ENCODE peak calls at places on chromosomes 1 and 21, in ten cellular contexts. W is AG09319; R is amniotic stem cell; A is left lobe of liver; T is heart left ventricle; L is endothelial cell of umbilical vein; K is NCI-H1105; Y is left lung; F is kidney epithelial cell; I is CD8-positive, alpha-beta memory T cell. Z is an unnamed sample.

GRCh38 chr21:46285206-46285661 is at the start of gene MCM3AP:
- DNase-seq in Y (no peak), W (no peak), F (no peak), A (no peak), K (no peak), R (no peak), L (no peak), T (no peak), I (no peak), Z (no peak)

GRCh38 chr1:113792986-113793385 is 19.3 kb downstream of the RSBN1 start:
- DNase-seq in W (no peak), K (no peak), Y (no peak), R (no peak), L (no peak), T (no peak), A (no peak), F (no peak), I (no peak), Z (no peak)

GRCh38 chr1:77283701-77284425 is 2.0 kb downstream of the AK5 start:
- DNase-seq in I (no peak), F (no peak), W (no peak), Y (no peak), K (no peak), R (no peak), A (no peak), L (peak), T (no peak), Z (no peak)

GRCh38 chr1:180343931-180344406 is 113.9 kb downstream of the LHX4 start:
- DNase-seq in Y (no peak), K (peak), T (no peak), F (no peak), L (peak), R (no peak), I (no peak), W (no peak), A (no peak), Z (peak)

GRCh38 chr21:18142639-18143038 is 102.0 kb upstream of the CHODL start:
- DNase-seq in T (no peak), K (peak), I (no peak), A (no peak), Y (no peak), L (no peak), F (no peak), W (no peak), R (no peak), Z (no peak)

GRCh38 chr1:6165441-6165985 is 14.6 kb downstream of the CHD5 start:
- DNase-seq in W (no peak), I (no peak), K (no peak), T (peak), L (no peak), A (no peak), R (no peak), Y (peak), F (no peak), Z (no peak)

GRCh38 chr1:52673513-52673912 is 24.6 kb downstream of the COA7 start:
- DNase-seq in I (no peak), Y (no peak), W (no peak), L (no peak), A (no peak), K (no peak), T (no peak), F (no peak), R (no peak), Z (no peak)

GRCh38 chr1:116909511-116910378 is at the start of gene PTGFRN:
- DNase-seq in R (peak), F (no peak), W (peak), I (no peak), L (peak), A (peak), K (peak), T (peak), Y (peak), Z (no peak)

GRCh38 chr1:78619446-78619802 is 824 bp upstream of the IFI44L start:
- DNase-seq in F (no peak), A (no peak), Y (no peak), R (no peak), T (no peak), I (no peak), W (no peak), K (no peak), L (no peak), Z (no peak)

GRCh38 chr1:118921994-118922393 is 66.1 kb downstream of the TBX15 start:
- DNase-seq in T (no peak), K (no peak), F (no peak), Y (no peak), R (no peak), I (no peak), L (no peak), W (no peak), A (no peak), Z (no peak)

GRCh38 chr1:155051777-155052398 is 772 bp downstream of the ADAM15 start:
- DNase-seq in K (peak), I (peak), F (no peak), R (peak), T (peak), A (peak), L (peak), Y (peak), W (no peak), Z (peak)

GRCh38 chr1:61124691-61125090 is 42.3 kb downstream of the NFIA start:
- DNase-seq in F (no peak), I (no peak), T (no peak), W (no peak), K (peak), A (no peak), L (no peak), R (no peak), Y (no peak), Z (no peak)

GRCh38 chr1:171803461-171804022 is 22.1 kb downstream of the METTL13 start:
- DNase-seq in A (no peak), W (no peak), K (no peak), F (no peak), I (no peak), T (no peak), Y (no peak), R (no peak), L (no peak), Z (no peak)

GRCh38 chr1:20105856-20106255 is 13.5 kb downstream of the PLA2G2D start:
- DNase-seq in A (no peak), Y (no peak), R (no peak), W (no peak), L (no peak), F (no peak), I (no peak), T (no peak), K (no peak), Z (no peak)

GRCh38 chr1:43648448-43648847 is 1.5 kb upstream of the KDM4A start:
- DNase-seq in F (no peak), L (no peak), T (no peak), I (no peak), W (no peak), K (no peak), A (no peak), R (no peak), Y (no peak), Z (peak)

GRCh38 chr1:156430305-156430704 is 61.3 kb downstream of the RHBG start:
- DNase-seq in A (no peak), T (no peak), L (no peak), W (no peak), R (no peak), K (no peak), Y (no peak), F (no peak), I (no peak), Z (no peak)

GRCh38 chr1:203197625-203198024 is 11.1 kb upstream of the CHI3L1 start:
- DNase-seq in Y (no peak), W (peak), R (peak), I (no peak), L (no peak), F (peak), K (no peak), T (no peak), A (no peak), Z (no peak)

GRCh38 chr1:73356485-73356884 is 841.5 kb downstream of the LRRIQ3 start:
- DNase-seq in A (no peak), T (no peak), F (no peak), R (no peak), W (no peak), Y (no peak), K (no peak), L (no peak), I (no peak), Z (no peak)

GRCh38 chr1:112110031-112110430 is 120.6 kb upstream of the KCND3 start:
- DNase-seq in I (no peak), K (peak), A (no peak), W (no peak), Y (no peak), L (no peak), R (no peak), T (no peak), F (no peak), Z (no peak)

GRCh38 chr1:159943908-159944622 is 1.3 kb downstream of the IGSF9 start:
- DNase-seq in Y (no peak), A (no peak), F (no peak), R (no peak), W (no peak), I (no peak), T (no peak), L (no peak), K (peak), Z (no peak)

GRCh38 chr1:35364732-35365131 is 96.2 kb downstream of the ZMYM4 start:
- DNase-seq in L (no peak), Y (no peak), T (no peak), I (no peak), R (no peak), W (no peak), F (no peak), A (no peak), K (no peak), Z (no peak)

GRCh38 chr1:204075116-204075636 is 2.3 kb downstream of the SOX13 start:
- DNase-seq in Y (peak), K (no peak), A (peak), F (no peak), I (no peak), L (no peak), W (no peak), T (no peak), R (no peak), Z (no peak)

GRCh38 chr1:38125016-38125415 is 78.4 kb upstream of the POU3F1 start:
- DNase-seq in I (no peak), Y (no peak), T (no peak), A (no peak), R (no peak), F (no peak), W (no peak), L (no peak), K (no peak), Z (no peak)

GRCh38 chr1:178693368-178693767 is 31.7 kb upstream of the RALGPS2 start:
- DNase-seq in T (no peak), R (no peak), W (no peak), I (no peak), L (no peak), Y (no peak), K (no peak), A (no peak), F (no peak), Z (no peak)

GRCh38 chr1:150089846-150090520 is 22.4 kb downstream of the VPS45 start:
- DNase-seq in L (no peak), Y (no peak), I (no peak), A (no peak), F (no peak), R (no peak), T (no peak), K (no peak), W (no peak), Z (peak)

GRCh38 chr1:27643626-27644368 is 8.8 kb upstream of the FGR start:
- DNase-seq in K (no peak), R (no peak), T (no peak), L (peak), I (peak), Y (peak), A (no peak), W (no peak), F (no peak), Z (peak)

GRCh38 chr1:104018922-104019674 is 269.4 kb downstream of the AMY1C start:
- DNase-seq in L (no peak), A (no peak), F (no peak), K (no peak), W (no peak), Y (peak), T (no peak), I (no peak), R (no peak), Z (no peak)

GRCh38 chr1:178821134-178821866 is 49.6 kb downstream of the ANGPTL1 start:
- DNase-seq in A (no peak), Y (no peak), L (no peak), T (no peak), R (no peak), I (no peak), F (no peak), K (no peak), W (no peak), Z (no peak)

GRCh38 chr21:30207252-30207579 is 8.7 kb downstream of the CLDN8 start:
- DNase-seq in W (no peak), I (no peak), T (no peak), K (no peak), R (no peak), A (no peak), L (no peak), Y (no peak), F (no peak), Z (no peak)

GRCh38 chr1:186438567-186438966 is 22.3 kb downstream of the PDC start:
- DNase-seq in T (no peak), L (no peak), K (no peak), Y (no peak), W (no peak), F (no peak), R (no peak), A (no peak), I (no peak), Z (no peak)

GRCh38 chr1:36204347-36204909 is 19.8 kb upstream of the THRAP3 start:
- DNase-seq in K (no peak), A (no peak), W (no peak), R (no peak), F (no peak), I (no peak), T (no peak), L (no peak), Y (no peak), Z (no peak)

GRCh38 chr1:118716775-118717174 is 271.4 kb downstream of the TBX15 start:
- DNase-seq in Y (no peak), I (no peak), L (no peak), R (no peak), K (no peak), A (no peak), W (no peak), F (no peak), T (no peak), Z (no peak)

GRCh38 chr1:221418346-221418745 is 323.5 kb downstream of the DUSP10 start:
- DNase-seq in A (no peak), R (no peak), L (no peak), W (no peak), I (no peak), K (no peak), Y (no peak), F (no peak), T (no peak), Z (no peak)

GRCh38 chr1:233113009-233113712 is 162.8 kb downstream of the NTPCR start:
- DNase-seq in I (no peak), F (peak), Y (peak), W (peak), T (peak), L (peak), K (no peak), R (peak), A (no peak), Z (peak)

GRCh38 chr1:87644500-87645245 is 316.0 kb downstream of the LMO4 start:
- DNase-seq in T (no peak), I (no peak), F (peak), R (no peak), Y (no peak), L (no peak), K (peak), A (no peak), W (no peak), Z (no peak)

GRCh38 chr1:200530551-200531261 is 89.8 kb downstream of the KIF14 start:
- DNase-seq in T (no peak), F (no peak), A (no peak), K (no peak), R (no peak), I (peak), W (no peak), L (no peak), Y (no peak), Z (no peak)

GRCh38 chr1:40977721-40978120 is 1.8 kb upstream of the CTPS1 start:
- DNase-seq in F (no peak), T (no peak), I (no peak), K (no peak), W (no peak), Y (no peak), R (no peak), L (no peak), A (no peak), Z (no peak)

GRCh38 chr1:75170981-75171380 is 36.8 kb downstream of the LHX8 start:
- DNase-seq in W (peak), L (no peak), F (no peak), K (no peak), R (no peak), A (no peak), T (no peak), Y (no peak), I (no peak), Z (no peak)